ENCODE peak calls at places on chromosomes 2 and 18, in four cellular contexts. R, M, H and I are unnamed samples.

GRCh38 chr2:237661799-237662328 is 34.5 kb downstream of the LRRFIP1 start:
- DNase-seq in M (no peak), R (no peak), H (no peak), I (no peak)

GRCh38 chr2:134341476-134341875 is 87.6 kb downstream of the MGAT5 start:
- DNase-seq in R (no peak), M (no peak), H (no peak), I (no peak)

GRCh38 chr2:24919977-24920812 is at the start of gene ADCY3:
- DNase-seq in H (no peak), R (peak; percentile 59), M (peak; percentile 48), I (peak; percentile 48)

GRCh38 chr2:62145478-62146100 is 50.3 kb upstream of the B3GNT2 start:
- DNase-seq in R (no peak), H (no peak), M (no peak), I (no peak)

GRCh38 chr2:135586148-135586547 is 54.9 kb downstream of the R3HDM1 start:
- DNase-seq in M (no peak), R (no peak), H (no peak), I (no peak)

GRCh38 chr2:3604207-3604877 is 9.4 kb downstream of the COLEC11 start:
- DNase-seq in M (no peak), R (no peak), H (no peak), I (no peak)

GRCh38 chr2:46632349-46632748 is 153.0 kb downstream of the TMEM247 start:
- DNase-seq in M (no peak), R (peak; percentile 56), H (no peak), I (no peak)

GRCh38 chr2:73856214-73856613 is 27.5 kb downstream of the STAMBP start:
- DNase-seq in M (no peak), H (no peak), R (peak; percentile 92), I (no peak)

GRCh38 chr18:10354241-10354811 is 100.1 kb upstream of the APCDD1 start:
- DNase-seq in M (no peak), R (no peak), H (no peak), I (no peak)

DNA sequence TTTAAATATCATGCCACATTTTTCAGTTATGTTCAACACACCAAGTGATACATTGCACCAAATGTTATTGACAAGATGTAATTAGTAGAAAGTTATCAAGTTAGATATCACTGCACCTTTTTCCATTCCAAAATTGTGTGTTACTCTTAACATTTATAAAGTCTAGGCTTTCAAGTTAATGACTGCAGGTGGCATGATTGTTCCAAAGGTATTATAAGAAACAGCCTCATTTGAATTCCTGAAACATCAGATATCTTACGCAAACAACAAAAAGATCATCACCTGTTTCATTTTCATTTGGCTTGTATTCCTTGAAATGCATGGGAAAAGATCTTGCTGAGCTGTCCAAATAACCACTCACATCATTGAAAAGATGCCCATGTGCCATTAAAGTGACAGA is 1528.2 kb upstream of the ZEB2 start:
- DNase-seq in R (no peak), H (no peak), M (no peak), I (no peak)
- TF ChIP-seq CTCF in R (no peak), H (no peak), M (no peak), I (no peak)

DNA sequence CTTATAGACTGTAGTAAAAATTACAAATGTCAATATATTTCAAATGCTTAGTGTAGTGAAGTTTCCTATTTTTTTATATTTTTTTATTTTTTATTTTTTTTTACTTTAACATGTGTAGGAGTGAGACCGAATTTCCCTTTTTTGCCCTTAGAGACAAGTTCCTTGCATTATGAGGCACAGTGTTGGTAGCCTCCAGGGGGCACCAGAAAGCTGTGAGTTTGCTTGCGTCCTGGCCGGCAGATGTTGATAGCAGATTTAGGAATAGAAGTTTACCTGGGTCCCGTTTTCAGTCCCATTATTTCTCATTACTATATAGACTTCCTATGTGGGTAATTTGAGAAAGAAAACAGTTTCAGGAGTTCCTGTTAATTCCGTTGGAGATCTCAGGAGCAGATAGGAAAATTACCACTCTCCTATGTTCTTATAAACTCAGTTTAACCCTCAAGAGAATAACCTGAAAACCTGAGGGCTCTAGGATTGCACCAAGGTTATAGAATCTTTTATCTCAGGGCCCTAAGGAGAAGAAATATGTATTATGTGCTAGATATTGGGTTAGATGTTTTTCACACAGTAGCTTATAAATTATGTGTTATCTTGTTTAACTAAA is 157.5 kb upstream of the SESTD1 start:
- DNase-seq in R (peak; percentile 60), H (peak; percentile 87), M (peak; percentile 83), I (peak; percentile 79)
- TF ChIP-seq CTCF in R (peak; percentile 91), H (peak; percentile 37), M (peak; percentile 88), I (peak; percentile 19)

DNA sequence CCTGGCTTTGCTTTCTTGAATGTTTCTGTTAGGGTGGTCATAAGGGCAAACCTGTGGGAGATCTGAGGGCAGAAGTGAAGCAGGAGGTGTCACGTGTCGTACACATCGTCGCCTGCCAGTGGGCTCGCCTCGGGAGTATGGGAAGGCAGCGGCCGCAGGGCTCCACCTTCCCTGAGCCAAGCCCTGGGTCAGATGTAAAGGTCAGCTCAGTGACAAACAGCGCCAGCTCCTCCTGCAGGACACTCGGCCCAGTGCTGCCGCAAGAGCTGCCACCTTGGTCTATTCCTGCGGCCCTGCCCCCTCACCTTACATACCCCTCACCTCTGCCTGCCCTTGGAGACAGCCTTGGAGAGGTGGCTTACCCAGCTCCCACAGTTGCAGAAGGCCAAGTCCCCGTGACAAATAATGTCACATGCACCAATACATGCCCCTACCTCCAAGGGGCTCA is 64.2 kb downstream of the PSMG2 start:
- DNase-seq in M (no peak), R (no peak), H (no peak), I (peak; percentile 35)
- TF ChIP-seq CTCF in M (no peak), R (no peak), H (no peak), I (no peak)

DNA sequence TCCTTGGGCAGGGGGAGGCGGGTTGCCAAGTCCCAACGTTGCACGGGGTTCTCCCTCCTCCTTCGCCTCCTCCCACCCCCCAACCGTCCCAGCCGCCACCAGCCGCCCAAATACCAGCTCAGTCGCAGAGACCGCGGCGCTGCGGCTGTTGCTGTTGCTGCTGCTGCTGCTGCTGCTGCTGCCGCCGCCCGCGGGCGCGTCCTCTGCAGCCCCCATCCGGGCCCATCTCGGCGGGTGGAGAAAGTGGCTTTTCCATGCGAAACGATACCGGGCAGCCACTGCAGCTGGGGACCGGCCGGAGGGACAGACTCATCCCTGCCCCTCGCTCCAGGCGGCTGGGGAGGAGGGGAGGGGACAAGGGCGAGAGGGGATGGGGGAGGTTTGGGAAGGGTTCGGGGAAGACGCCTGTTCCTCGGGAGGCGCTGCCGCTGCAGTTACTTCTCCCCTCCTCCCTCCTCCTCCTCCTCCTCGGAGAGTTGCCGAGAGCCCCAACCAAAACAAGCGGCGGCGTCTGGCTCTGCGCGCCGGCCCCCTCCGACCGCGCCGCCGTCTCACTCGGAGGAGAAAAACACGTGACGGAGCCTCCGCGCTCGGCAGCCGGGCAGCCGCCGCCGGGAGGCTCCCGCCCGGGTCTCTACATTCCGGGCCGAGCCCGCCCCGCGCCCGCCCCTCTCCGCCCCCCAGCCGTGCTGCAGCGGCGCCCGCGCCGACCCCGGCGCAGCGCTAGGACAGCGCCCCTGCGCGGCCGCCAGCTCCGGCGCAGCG is at the start of gene IRS1:
- DNase-seq in H (peak; percentile 36), R (peak; percentile 84), M (peak; percentile 76), I (peak; percentile 58)
- TF ChIP-seq CTCF in H (peak; percentile 69), R (no peak), M (no peak), I (peak; percentile 17)

DNA sequence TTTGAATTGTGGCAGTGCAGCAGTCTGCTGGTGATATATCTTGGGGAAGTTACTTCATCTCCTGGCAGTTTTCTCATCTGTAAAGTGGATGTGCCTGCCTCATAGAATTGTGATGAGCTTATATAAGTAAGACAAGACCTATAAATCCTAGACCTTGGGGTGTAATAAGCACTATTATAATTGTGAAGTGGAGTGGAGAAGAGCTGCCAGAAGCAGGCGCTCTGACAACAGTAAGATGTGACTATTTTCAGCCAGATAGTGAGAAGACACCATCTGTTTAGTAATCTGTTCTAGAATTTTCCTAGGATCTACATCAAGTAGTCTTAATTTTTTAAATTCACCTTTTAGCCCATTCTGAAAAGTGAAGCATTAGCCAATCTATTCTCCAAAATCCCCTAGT is 85.6 kb upstream of the TSPYL6 start:
- DNase-seq in H (no peak), M (no peak), R (no peak), I (no peak)
- TF ChIP-seq CTCF in H (no peak), M (no peak), R (no peak), I (no peak)

DNA sequence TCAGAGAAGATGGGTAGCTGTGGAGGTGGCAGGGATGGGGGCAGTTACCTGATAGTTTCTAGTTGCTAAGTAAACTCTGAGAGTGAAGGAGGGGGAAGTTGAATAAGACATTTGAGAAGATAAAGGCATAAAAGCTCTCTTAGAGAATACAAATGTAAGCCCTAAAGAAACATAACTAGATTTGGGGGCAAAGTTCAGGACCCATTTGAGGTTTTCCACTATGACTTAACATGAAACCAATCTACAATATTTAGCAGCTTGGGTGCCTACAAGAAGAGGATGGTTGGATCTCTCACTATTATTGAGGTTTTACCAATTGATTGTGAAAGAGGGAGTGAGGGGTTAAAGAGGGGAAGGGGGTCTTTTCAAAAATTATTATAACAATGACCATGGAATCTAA is 34.4 kb upstream of the LYPD6 start:
- DNase-seq in H (no peak), M (no peak), R (no peak), I (no peak)
- TF ChIP-seq CTCF in H (no peak), M (no peak), R (no peak), I (no peak)

DNA sequence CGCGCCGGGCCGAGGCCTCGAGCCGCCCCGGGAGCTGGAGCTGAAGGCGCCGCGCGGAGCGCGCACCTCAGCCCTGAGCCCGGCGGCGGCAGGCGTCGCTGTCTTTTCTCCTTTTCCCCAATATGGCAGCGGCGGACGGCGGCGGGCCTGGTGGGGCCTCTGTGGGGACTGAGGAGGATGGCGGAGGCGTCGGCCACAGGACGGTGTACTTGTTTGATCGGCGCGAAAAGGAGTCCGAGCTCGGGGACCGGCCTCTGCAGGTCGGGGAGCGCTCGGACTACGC is 369 bp downstream of the SMCHD1 start:
- DNase-seq in R (no peak), H (no peak), M (no peak), I (no peak)
- TF ChIP-seq CTCF in R (no peak), H (no peak), M (no peak), I (no peak)

GRCh38 chr2:28217042-28217740 is 175.5 kb upstream of the FOSL2 start:
- DNase-seq in H (no peak), R (no peak), M (no peak), I (no peak)

GRCh38 chr2:28216320-28216719 is 176.3 kb upstream of the FOSL2 start:
- DNase-seq in H (no peak), R (no peak), M (no peak), I (no peak)

GRCh38 chr2:28224648-28225471 is 167.8 kb upstream of the FOSL2 start:
- DNase-seq in M (no peak), H (no peak), R (peak; percentile 85), I (no peak)

GRCh38 chr2:28219134-28219533 is 173.5 kb upstream of the FOSL2 start:
- DNase-seq in H (no peak), R (no peak), M (no peak), I (no peak)

DNA sequence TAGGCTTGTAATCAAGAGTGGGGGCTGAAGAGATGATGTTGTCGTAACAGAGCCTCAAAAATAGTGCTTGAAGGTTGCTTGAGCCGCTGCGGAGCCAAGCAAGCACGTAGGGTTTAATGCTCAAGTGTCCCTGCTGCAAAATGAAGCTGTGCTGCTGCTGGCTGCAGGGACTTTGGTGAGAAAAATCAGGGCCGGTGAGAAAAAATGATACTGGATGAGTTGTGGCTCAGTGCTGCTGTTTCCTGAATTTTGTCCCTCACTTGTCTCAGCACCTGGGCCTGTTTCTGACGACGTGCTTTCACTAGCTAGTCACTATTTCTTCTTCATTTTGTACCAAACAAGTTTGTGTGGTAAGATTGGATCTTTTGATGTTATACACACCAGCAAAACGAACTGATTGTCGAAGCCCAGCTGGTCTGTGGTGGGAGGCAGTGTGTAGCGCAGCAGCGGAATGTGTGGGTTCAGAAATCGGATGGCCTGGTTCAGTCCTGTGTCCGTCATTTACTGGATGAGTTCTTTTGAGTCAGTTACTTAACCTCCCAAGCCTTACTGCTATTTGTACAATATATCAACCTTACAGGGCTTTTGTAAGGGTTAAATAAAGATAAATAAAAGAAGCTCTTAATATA is 172.8 kb upstream of the FOSL2 start:
- DNase-seq in M (no peak), H (no peak), R (no peak), I (no peak)
- TF ChIP-seq CTCF in M (no peak), H (no peak), R (no peak), I (no peak)